ENCODE peak calls at places on chromosome 19, in five cellular contexts. One of them, this sample, is unnamed.

GRCh38 chr19:51698296-51698695 is 5.2 kb downstream of the SPACA6 start:
- DNase-seq in activated T-cell treated with anti-CD3 and anti-CD28 coated beads for 1 hour: no peak
- DNase-seq in IMR-90: peak; percentile 58
- DNase-seq in tibial nerve: no peak
- DNase-seq in stomach: peak; percentile 15
- DNase-seq in this sample: no peak

GRCh38 chr19:33866696-33867095 is 70.0 kb downstream of the KCTD15 start:
- DNase-seq in stomach: no peak
- DNase-seq in tibial nerve: no peak
- DNase-seq in activated T-cell treated with anti-CD3 and anti-CD28 coated beads for 1 hour: no peak
- DNase-seq in IMR-90: no peak
- DNase-seq in this sample: no peak

GRCh38 chr19:3818479-3818878 is 32.3 kb upstream of the MATK start:
- DNase-seq in stomach: no peak
- DNase-seq in activated T-cell treated with anti-CD3 and anti-CD28 coated beads for 1 hour: no peak
- DNase-seq in tibial nerve: no peak
- DNase-seq in IMR-90: peak; percentile 31
- DNase-seq in this sample: peak; percentile 75

GRCh38 chr19:3210347-3211017 is 14.0 kb upstream of the CELF5 start:
- DNase-seq in stomach: peak; percentile 67
- DNase-seq in activated T-cell treated with anti-CD3 and anti-CD28 coated beads for 1 hour: peak; percentile 71
- DNase-seq in IMR-90: no peak
- DNase-seq in tibial nerve: no peak
- DNase-seq in this sample: peak; percentile 45

GRCh38 chr19:42178791-42179500 is 38.5 kb downstream of the DEDD2 start:
- DNase-seq in tibial nerve: no peak
- DNase-seq in activated T-cell treated with anti-CD3 and anti-CD28 coated beads for 1 hour: no peak
- DNase-seq in IMR-90: no peak
- DNase-seq in stomach: no peak
- DNase-seq in this sample: no peak

GRCh38 chr19:5097959-5098623 is 129.2 kb downstream of the KDM4B start:
- DNase-seq in tibial nerve: no peak
- DNase-seq in IMR-90: no peak
- DNase-seq in activated T-cell treated with anti-CD3 and anti-CD28 coated beads for 1 hour: no peak
- DNase-seq in stomach: no peak
- DNase-seq in this sample: no peak

GRCh38 chr19:56105090-56105701 is 15.9 kb downstream of the ZNF787 start:
- DNase-seq in activated T-cell treated with anti-CD3 and anti-CD28 coated beads for 1 hour: peak; percentile 43
- DNase-seq in tibial nerve: peak; percentile 52
- DNase-seq in IMR-90: peak; percentile 33
- DNase-seq in stomach: peak; percentile 87
- DNase-seq in this sample: no peak

GRCh38 chr19:2433854-2434253 is 6.5 kb upstream of the TIMM13 start:
- DNase-seq in activated T-cell treated with anti-CD3 and anti-CD28 coated beads for 1 hour: no peak
- DNase-seq in stomach: no peak
- DNase-seq in IMR-90: no peak
- DNase-seq in tibial nerve: no peak
- DNase-seq in this sample: no peak

GRCh38 chr19:41895745-41896580 is 13.0 kb downstream of the ARHGEF1 start:
- DNase-seq in tibial nerve: no peak
- DNase-seq in IMR-90: no peak
- DNase-seq in stomach: no peak
- DNase-seq in activated T-cell treated with anti-CD3 and anti-CD28 coated beads for 1 hour: no peak
- DNase-seq in this sample: no peak

GRCh38 chr19:469833-470232 is 9.0 kb upstream of the SHC2 start:
- DNase-seq in activated T-cell treated with anti-CD3 and anti-CD28 coated beads for 1 hour: no peak
- DNase-seq in tibial nerve: no peak
- DNase-seq in IMR-90: no peak
- DNase-seq in stomach: no peak
- DNase-seq in this sample: no peak

GRCh38 chr19:9986787-9987281 is 23.5 kb downstream of the COL5A3 start:
- DNase-seq in IMR-90: peak; percentile 29
- DNase-seq in activated T-cell treated with anti-CD3 and anti-CD28 coated beads for 1 hour: no peak
- DNase-seq in stomach: no peak
- DNase-seq in tibial nerve: no peak
- DNase-seq in this sample: no peak

GRCh38 chr19:11296264-11296663 is 304 bp downstream of the TSPAN16 start:
- DNase-seq in stomach: no peak
- DNase-seq in tibial nerve: no peak
- DNase-seq in activated T-cell treated with anti-CD3 and anti-CD28 coated beads for 1 hour: no peak
- DNase-seq in IMR-90: no peak
- DNase-seq in this sample: peak; percentile 63

GRCh38 chr19:46493236-46494114 is 2.2 kb downstream of the PNMA8B start:
- DNase-seq in tibial nerve: no peak
- DNase-seq in stomach: no peak
- DNase-seq in IMR-90: no peak
- DNase-seq in activated T-cell treated with anti-CD3 and anti-CD28 coated beads for 1 hour: peak; percentile 26
- DNase-seq in this sample: peak; percentile 13

GRCh38 chr19:21092107-21092506 is 10.1 kb downstream of the ZNF714 start:
- DNase-seq in activated T-cell treated with anti-CD3 and anti-CD28 coated beads for 1 hour: no peak
- DNase-seq in IMR-90: peak; percentile 14
- DNase-seq in stomach: no peak
- DNase-seq in tibial nerve: no peak
- DNase-seq in this sample: no peak

GRCh38 chr19:6414793-6415591 is 9.6 kb downstream of the KHSRP start:
- DNase-seq in activated T-cell treated with anti-CD3 and anti-CD28 coated beads for 1 hour: no peak
- DNase-seq in IMR-90: no peak
- DNase-seq in tibial nerve: no peak
- DNase-seq in stomach: no peak
- DNase-seq in this sample: no peak

GRCh38 chr19:11540642-11541041 is 2.0 kb downstream of the CNN1 start:
- DNase-seq in stomach: no peak
- DNase-seq in tibial nerve: no peak
- DNase-seq in IMR-90: no peak
- DNase-seq in activated T-cell treated with anti-CD3 and anti-CD28 coated beads for 1 hour: no peak
- DNase-seq in this sample: no peak

GRCh38 chr19:5466814-5467291 is 11.6 kb downstream of the ZNRF4 start:
- DNase-seq in stomach: no peak
- DNase-seq in activated T-cell treated with anti-CD3 and anti-CD28 coated beads for 1 hour: no peak
- DNase-seq in tibial nerve: no peak
- DNase-seq in IMR-90: no peak
- DNase-seq in this sample: no peak

GRCh38 chr19:38500450-38500849 is 67.0 kb downstream of the RYR1 start:
- DNase-seq in stomach: no peak
- DNase-seq in activated T-cell treated with anti-CD3 and anti-CD28 coated beads for 1 hour: no peak
- DNase-seq in tibial nerve: no peak
- DNase-seq in IMR-90: no peak
- DNase-seq in this sample: no peak

GRCh38 chr19:5621311-5621944 is 1.1 kb downstream of the SAFB2 start:
- DNase-seq in stomach: peak; percentile 27
- DNase-seq in activated T-cell treated with anti-CD3 and anti-CD28 coated beads for 1 hour: no peak
- DNase-seq in tibial nerve: no peak
- DNase-seq in IMR-90: no peak
- DNase-seq in this sample: no peak

GRCh38 chr19:18232540-18233223 is 6.4 kb upstream of the PDE4C start:
- DNase-seq in tibial nerve: no peak
- DNase-seq in activated T-cell treated with anti-CD3 and anti-CD28 coated beads for 1 hour: no peak
- DNase-seq in stomach: no peak
- DNase-seq in IMR-90: no peak
- DNase-seq in this sample: no peak

GRCh38 chr19:5621945-5622464 is 571 bp downstream of the SAFB2 start:
- DNase-seq in stomach: no peak
- DNase-seq in activated T-cell treated with anti-CD3 and anti-CD28 coated beads for 1 hour: peak; percentile 20
- DNase-seq in IMR-90: no peak
- DNase-seq in tibial nerve: no peak
- DNase-seq in this sample: no peak

GRCh38 chr19:37855098-37855497 is 51.3 kb downstream of the WDR87 start:
- DNase-seq in tibial nerve: no peak
- DNase-seq in IMR-90: peak; percentile 17
- DNase-seq in stomach: no peak
- DNase-seq in activated T-cell treated with anti-CD3 and anti-CD28 coated beads for 1 hour: peak; percentile 2
- DNase-seq in this sample: no peak

GRCh38 chr19:1584500-1585242 is 8.0 kb downstream of the MBD3 start:
- DNase-seq in stomach: no peak
- DNase-seq in IMR-90: no peak
- DNase-seq in tibial nerve: no peak
- DNase-seq in activated T-cell treated with anti-CD3 and anti-CD28 coated beads for 1 hour: no peak
- DNase-seq in this sample: no peak

GRCh38 chr19:47541507-47541906 is 26.6 kb upstream of the NAPA start:
- DNase-seq in stomach: no peak
- DNase-seq in activated T-cell treated with anti-CD3 and anti-CD28 coated beads for 1 hour: no peak
- DNase-seq in tibial nerve: no peak
- DNase-seq in IMR-90: no peak
- DNase-seq in this sample: peak; percentile 27